ENCODE peak calls at places on chromosomes 2 and 18, in six cellular contexts. K is heart left ventricle; G is hepatocyte; Z is CD4-positive, alpha-beta T cell; A is body of pancreas; F is brain microvascular endothelial cell. X is an unnamed sample.
A peak's percentile ranks its signal among the peaks of the same experiment; 100 is the strongest.

GRCh38 chr2:147843421-147843863 is 1.4 kb upstream of the ACVR2A start:
- DNase-seq in K (no peak), A (no peak), Z (no peak), G (no peak), F (peak; percentile 21), X (no peak)

GRCh38 chr2:56456791-56457190 is 273.0 kb downstream of the CCDC85A start:
- DNase-seq in Z (no peak), G (no peak), K (no peak), F (no peak), A (no peak), X (no peak)

GRCh38 chr2:121303531-121304263 is 18.7 kb upstream of the TFCP2L1 start:
- DNase-seq in G (no peak), K (no peak), Z (no peak), A (no peak), F (no peak), X (no peak)

GRCh38 chr2:219897456-219897855 is 270.0 kb downstream of the SLC4A3 start:
- DNase-seq in F (no peak), A (no peak), K (no peak), G (no peak), Z (no peak), X (no peak)

GRCh38 chr2:9754532-9754887 is 88.8 kb upstream of the TAF1B start:
- DNase-seq in Z (no peak), F (no peak), G (no peak), K (no peak), A (no peak), X (no peak)

GRCh38 chr18:67518566-67518965 is 2.0 kb upstream of the DSEL start:
- DNase-seq in F (no peak), Z (no peak), G (no peak), A (no peak), K (no peak), X (no peak)

GRCh38 chr2:156006721-156007618 is 325.6 kb downstream of the NR4A2 start:
- DNase-seq in Z (no peak), A (no peak), F (no peak), K (no peak), G (no peak), X (no peak)

GRCh38 chr2:133844214-133844892 is 276.1 kb upstream of the NCKAP5 start:
- DNase-seq in Z (peak; percentile 34), A (peak; percentile 74), K (peak; percentile 54), G (peak; percentile 85), F (peak; percentile 80), X (peak; percentile 47)

GRCh38 chr18:79965119-79965902 is 868 bp downstream of the HSBP1L1 start:
- DNase-seq in F (peak; percentile 61), G (peak; percentile 89), A (peak; percentile 65), Z (no peak), K (no peak), X (no peak)

GRCh38 chr2:172270278-172271079 is 156.9 kb upstream of the ITGA6 start:
- DNase-seq in G (peak; percentile 61), F (no peak), K (no peak), Z (no peak), A (peak; percentile 90), X (no peak)

GRCh38 chr2:69169990-69170389 is 157.0 kb downstream of the ANTXR1 start:
- DNase-seq in G (no peak), K (no peak), Z (no peak), F (no peak), A (peak; percentile 51), X (no peak)

GRCh38 chr2:12314119-12314735 is 402.5 kb upstream of the TRIB2 start:
- DNase-seq in Z (no peak), K (peak; percentile 33), F (no peak), G (no peak), A (no peak), X (no peak)

GRCh38 chr2:121104721-121105141 is 180.3 kb downstream of the TFCP2L1 start:
- DNase-seq in K (no peak), A (no peak), Z (no peak), F (no peak), G (peak; percentile 34), X (no peak)

GRCh38 chr2:188811522-188811921 is 162.7 kb upstream of the COL3A1 start:
- DNase-seq in G (peak; percentile 38), K (no peak), Z (no peak), A (no peak), F (peak; percentile 50), X (no peak)

GRCh38 chr2:135096665-135097446 is 44.8 kb downstream of the RAB3GAP1 start:
- DNase-seq in A (no peak), K (no peak), F (no peak), G (no peak), Z (no peak), X (no peak)

GRCh38 chr18:46622451-46622850 is 34.6 kb downstream of the LOXHD1 start:
- DNase-seq in A (no peak), Z (no peak), K (no peak), G (no peak), F (no peak), X (no peak)

DNA sequence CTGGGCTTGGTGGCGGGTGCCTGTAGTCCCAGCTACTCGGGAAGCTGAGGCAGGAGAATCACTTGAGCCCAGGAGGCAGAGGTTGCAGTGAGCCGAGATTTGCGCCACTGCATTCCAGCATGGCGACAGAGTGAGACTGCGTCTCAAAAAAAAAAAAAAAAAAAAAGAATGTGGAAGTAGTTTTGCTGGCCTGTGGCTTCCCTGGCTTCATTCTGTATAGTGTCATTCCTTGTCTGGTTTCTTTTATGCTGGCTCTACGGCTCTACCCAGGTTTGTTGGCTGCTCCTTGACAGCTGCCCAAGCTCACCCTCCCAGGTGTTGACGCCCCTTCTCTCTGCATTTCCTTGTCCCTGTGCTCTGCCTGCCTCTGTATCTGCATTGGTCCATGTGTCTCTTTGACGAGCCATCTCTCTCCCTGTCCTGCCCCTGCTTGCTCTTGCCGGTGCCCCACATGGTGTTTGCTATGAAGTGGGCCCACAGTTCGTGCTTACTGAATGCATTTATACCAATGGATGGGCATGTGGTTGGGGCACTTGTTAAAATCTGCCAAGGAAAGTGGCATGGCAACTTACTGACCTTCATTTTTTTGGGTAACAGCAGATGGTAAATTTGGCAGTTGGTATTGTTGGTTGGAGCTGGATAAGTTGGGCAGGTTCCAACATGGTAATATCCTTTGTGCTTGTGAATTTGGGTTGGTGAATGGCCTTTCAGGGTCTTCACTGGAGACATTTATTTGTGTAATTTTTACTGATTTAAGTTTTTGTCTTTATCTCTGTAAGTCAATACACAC is 113.9 kb downstream of the MAP4K4 start:
- DNase-seq in K (no peak), G (no peak), Z (no peak), A (no peak), F (no peak), X (no peak)
- H3K27ac ChIP-seq in K (no peak overlapping the region), G (no peak overlapping the region), Z (no peak overlapping the region), A (no peak overlapping the region), F (no peak overlapping the region), X (no peak overlapping the region)

DNA sequence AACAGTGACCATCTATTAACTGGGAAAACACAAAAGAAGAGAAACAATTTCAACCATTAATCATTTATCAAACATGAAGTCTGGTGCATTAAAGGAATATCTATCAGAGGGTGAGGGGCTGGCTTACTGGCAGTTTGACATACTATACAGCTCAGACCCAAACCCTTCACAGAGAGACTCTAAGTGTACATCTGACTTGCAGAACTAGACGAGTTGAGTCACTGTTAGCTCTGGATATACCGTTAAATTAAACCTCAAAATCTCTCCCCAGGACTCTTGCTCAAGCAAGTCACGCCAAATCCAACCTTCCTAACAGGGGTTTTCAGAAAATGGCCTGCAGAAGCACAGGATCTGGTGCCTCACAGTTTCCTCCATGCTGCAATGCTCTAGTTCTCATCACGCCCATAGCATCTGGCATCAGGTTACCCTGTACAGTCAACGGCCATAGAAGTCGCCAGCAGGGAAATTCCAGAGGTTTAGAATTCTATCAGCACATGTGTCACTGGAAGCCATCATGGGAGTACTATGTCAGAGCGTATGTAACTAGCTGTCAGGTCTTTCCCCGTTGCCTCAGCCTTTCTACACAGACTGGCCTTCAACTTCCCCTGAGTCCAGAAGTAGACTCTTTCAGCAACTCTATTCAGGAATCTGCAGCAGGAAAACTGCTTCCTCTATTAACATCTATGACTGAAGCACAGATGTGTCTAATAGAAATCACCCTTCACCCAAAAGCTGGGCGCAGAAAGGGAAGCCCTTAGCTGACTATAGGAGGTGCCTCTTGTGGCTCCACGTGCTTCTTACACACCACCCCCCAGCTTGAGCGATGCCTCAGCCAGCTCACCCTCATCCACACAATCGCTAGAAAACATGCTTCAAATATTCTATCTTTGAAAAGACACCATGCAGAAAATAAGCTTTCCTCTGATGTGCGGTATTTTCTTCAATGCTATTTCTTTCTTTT is 9.3 kb downstream of the TGOLN2 start:
- DNase-seq in F (peak; percentile 74), A (no peak), G (peak; percentile 69), K (no peak), Z (no peak), X (no peak)
- H3K27ac ChIP-seq in F (peak overlapping the region; percentile 27), A (no peak overlapping the region), G (peak overlapping the region; percentile 44), K (no peak overlapping the region), Z (no peak overlapping the region), X (no peak overlapping the region)

DNA sequence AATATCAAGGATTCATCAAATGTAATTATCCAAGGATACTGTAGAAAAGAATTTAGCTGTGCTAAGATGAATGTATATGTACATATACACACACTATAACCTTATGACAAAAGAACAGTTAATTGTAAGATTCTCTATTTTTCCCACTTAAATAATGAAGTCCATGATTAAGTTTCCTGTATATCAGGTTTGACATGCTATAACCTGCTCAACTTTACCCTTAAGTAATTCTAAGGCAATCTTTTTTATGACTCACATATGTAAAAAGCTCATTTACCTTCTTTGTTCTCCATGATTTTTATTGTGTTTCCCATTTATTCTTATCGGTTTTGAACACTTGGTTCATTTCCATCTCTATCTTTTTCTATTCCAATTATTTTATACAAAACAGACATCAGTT is 1213.1 kb upstream of the SLC39A10 start:
- DNase-seq in F (no peak), G (no peak), K (no peak), Z (no peak), A (no peak), X (no peak)
- H3K27ac ChIP-seq in F (no peak overlapping the region), G (no peak overlapping the region), K (no peak overlapping the region), Z (no peak overlapping the region), A (no peak overlapping the region), X (no peak overlapping the region)

GRCh38 chr2:239443666-239444567 is 43.1 kb upstream of the HDAC4 start:
- DNase-seq in F (no peak), A (no peak), K (no peak), Z (no peak), G (no peak), X (peak; percentile 47)

GRCh38 chr2:239442192-239442591 is 41.4 kb upstream of the HDAC4 start:
- DNase-seq in F (no peak), Z (no peak), A (no peak), K (no peak), G (no peak), X (no peak)

GRCh38 chr2:239443102-239443620 is 42.3 kb upstream of the HDAC4 start:
- DNase-seq in K (no peak), F (no peak), Z (no peak), G (no peak), A (no peak), X (no peak)

GRCh38 chr2:239444626-239445625 is 44.1 kb upstream of the HDAC4 start:
- DNase-seq in Z (no peak), K (no peak), G (peak; percentile 39), F (no peak), A (peak; percentile 40), X (peak; percentile 17)

DNA sequence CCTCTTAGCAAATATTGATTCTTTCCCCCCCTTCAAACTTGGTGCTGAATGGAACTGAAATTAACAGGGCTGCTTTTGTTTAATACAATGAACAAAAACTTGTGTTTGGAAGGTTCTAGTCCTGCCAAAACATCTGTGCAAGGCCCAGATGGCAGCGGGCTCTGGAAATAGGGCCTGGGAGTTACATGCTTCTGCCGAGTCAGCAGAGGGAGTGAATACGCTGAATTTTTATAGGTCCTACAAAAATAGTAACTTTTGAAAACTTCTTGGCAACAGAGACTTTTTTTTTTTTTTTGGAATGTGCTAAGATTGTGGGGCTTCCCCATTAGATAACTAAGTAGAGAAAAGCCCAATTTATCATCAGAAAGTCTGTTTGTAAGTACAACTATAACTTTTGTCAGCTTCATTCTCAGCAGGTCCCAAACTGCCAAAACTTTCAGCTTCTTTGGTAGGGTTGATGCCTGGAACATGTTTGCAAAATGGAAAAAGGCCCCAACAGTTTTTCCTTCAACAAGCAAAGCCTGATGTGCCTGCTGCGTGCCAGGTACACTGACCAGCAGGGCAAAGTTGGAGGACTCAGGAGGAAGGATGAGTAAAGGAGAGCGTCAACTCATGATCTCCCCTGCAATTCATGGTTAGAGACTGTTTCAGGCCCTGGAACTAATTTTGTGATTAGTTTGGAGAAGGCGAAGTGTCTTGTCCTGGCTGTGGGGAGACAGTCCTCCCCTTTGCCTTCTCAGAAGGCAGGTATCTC is 45.1 kb upstream of the HDAC4 start:
- DNase-seq in G (peak; percentile 41), F (no peak), Z (no peak), A (no peak), K (no peak), X (no peak)
- H3K27ac ChIP-seq in G (peak overlapping the region; percentile 62), F (no peak overlapping the region), Z (no peak overlapping the region), A (no peak overlapping the region), K (no peak overlapping the region), X (peak overlapping the region; percentile 97)